ENCODE peak calls at places on chromosomes 16 and 17, in seven cellular contexts. Z is stomach, X is GM12878, A is HCT116, O is GM23338, J is transverse colon, W is endothelial cell of umbilical vein. Q is an unnamed sample. For H3K4me1, the result is how much of the 10 kb centered on the place peaks cover.

GRCh38 chr17:15281909-15282308 is 16.8 kb upstream of the PMP22 start:
- DNase-seq in X (no peak), O (no peak), A (no peak), Z (no peak), J (no peak), W (peak), Q (no peak)

GRCh38 chr16:57357330-57358151 is 1.0 kb upstream of the CCL22 start:
- DNase-seq in A (no peak), W (no peak), Z (peak), J (no peak), X (peak), O (no peak), Q (no peak)

GRCh38 chr16:50500171-50500874 is 47.9 kb upstream of the NKD1 start:
- DNase-seq in A (no peak), W (no peak), O (no peak), X (no peak), J (no peak), Z (no peak), Q (no peak)

GRCh38 chr17:1673041-1673790 is 11.5 kb downstream of the PRPF8 start:
- DNase-seq in Z (no peak), W (no peak), J (peak), X (no peak), A (no peak), O (no peak), Q (no peak)

GRCh38 chr16:1188781-1189189 is 35.9 kb downstream of the CACNA1H start:
- DNase-seq in Z (peak), A (no peak), X (no peak), O (peak), W (peak), J (peak), Q (peak)

GRCh38 chr16:53056528-53056881 is 1.7 kb downstream of the CHD9 start:
- DNase-seq in Z (no peak), J (peak), W (peak), X (no peak), A (no peak), O (no peak), Q (peak)

GRCh38 chr16:54540525-54541180 is 254.1 kb upstream of the IRX3 start:
- DNase-seq in X (no peak), A (no peak), Z (peak), J (peak), W (no peak), O (no peak), Q (no peak)

GRCh38 chr16:53673189-53673588 is 30.5 kb downstream of the RPGRIP1L start:
- DNase-seq in X (no peak), Z (no peak), J (no peak), O (no peak), W (no peak), A (no peak), Q (no peak)

GRCh38 chr17:19447085-19447583 is 36.1 kb downstream of the RNF112 start:
- DNase-seq in W (peak), O (peak), X (peak), A (peak), J (peak), Z (peak), Q (peak)

GRCh38 chr17:37830151-37830993 is 85.5 kb upstream of the HNF1B start:
- DNase-seq in Z (no peak), J (no peak), X (peak), W (peak), A (no peak), O (no peak), Q (no peak)

GRCh38 chr16:46883353-46883689 is 841 bp upstream of the GPT2 start:
- DNase-seq in O (no peak), Z (no peak), X (no peak), W (no peak), A (no peak), J (peak), Q (no peak)

GRCh38 chr16:63461248-63461841 is 1425.1 kb upstream of the CDH8 start:
- DNase-seq in O (peak), Z (no peak), W (peak), J (no peak), X (no peak), A (no peak), Q (no peak)

GRCh38 chr17:322006-322780 is 30.4 kb downstream of the RPH3AL start:
- DNase-seq in J (no peak), X (no peak), A (no peak), W (no peak), Z (no peak), O (no peak), Q (no peak)

GRCh38 chr16:69796285-69797118 is 34.4 kb downstream of the WWP2 start:
- DNase-seq in W (peak), A (peak), J (peak), O (peak), Z (no peak), X (no peak), Q (no peak)

GRCh38 chr17:12985431-12986285 is 32.2 kb downstream of the ELAC2 start:
- DNase-seq in X (no peak), Z (no peak), A (no peak), W (no peak), O (no peak), J (no peak), Q (no peak)

GRCh38 chr17:42276609-42277341 is 584 bp upstream of the STAT5B start:
- DNase-seq in J (peak), W (peak), A (no peak), Z (peak), X (no peak), O (peak), Q (peak)

DNA sequence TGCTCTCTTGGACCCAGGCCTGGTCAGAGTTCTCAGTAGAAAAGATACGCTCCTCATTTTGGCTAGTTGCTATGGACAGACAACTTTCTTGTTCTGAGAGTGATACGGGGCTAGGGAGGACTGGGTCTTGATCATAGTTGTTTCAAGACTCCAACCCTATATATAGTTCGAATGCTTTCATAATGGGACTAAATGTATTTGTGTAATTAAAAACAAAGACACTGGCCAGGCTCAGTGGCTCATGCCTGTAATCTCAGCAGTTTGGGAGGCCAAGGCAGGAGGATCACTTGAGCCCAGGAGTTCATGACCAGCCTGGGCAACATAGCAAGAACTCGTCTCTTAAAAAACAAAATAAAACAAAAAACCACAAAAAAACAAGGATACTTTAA is 17.7 kb downstream of the SLC7A6 start:
- DNase-seq in X (no peak), O (no peak), Z (no peak), W (no peak), A (no peak), J (no peak), Q (no peak)
- H3K4me1 ChIP-seq in X (half or more), O (under half), Z (under half), W (under half), A (under half), J (under half), Q (under half)

GRCh38 chr16:81879625-81880024 is 100.5 kb downstream of the PLCG2 start:
- DNase-seq in J (no peak), X (no peak), A (no peak), Z (no peak), W (no peak), O (peak), Q (no peak)
- TF ChIP-seq CTCF in J (no peak), X (peak), A (peak), Z (no peak), W (peak), O (peak), Q (no peak)

DNA sequence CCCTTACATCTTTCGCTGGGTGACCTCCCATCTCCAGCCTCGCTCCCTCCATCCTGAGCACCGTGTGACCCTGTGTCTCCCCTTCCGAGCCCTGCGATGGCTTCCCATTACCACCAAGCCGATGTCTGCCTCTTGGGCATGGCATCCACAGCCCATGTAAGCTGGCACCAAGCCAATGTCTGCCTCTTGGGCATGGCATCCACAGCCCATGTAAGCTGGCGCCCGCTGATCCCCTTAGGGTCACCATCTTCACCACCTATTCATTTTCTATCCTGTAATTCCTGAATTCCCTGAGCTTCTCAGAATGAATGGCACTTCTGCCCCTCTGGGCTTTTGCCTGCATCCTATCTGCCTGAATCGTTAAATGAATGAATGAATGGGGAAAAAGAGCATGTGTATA is 478.2 kb upstream of the CCL2 start:
- DNase-seq in Z (no peak), J (no peak), O (no peak), W (no peak), X (no peak), A (no peak), Q (no peak)
- TF ChIP-seq POLR2AphosphoS5 in Z (no peak), J (no peak), O (no peak), W (no peak), X (no peak), A (no peak), Q (no peak)

DNA sequence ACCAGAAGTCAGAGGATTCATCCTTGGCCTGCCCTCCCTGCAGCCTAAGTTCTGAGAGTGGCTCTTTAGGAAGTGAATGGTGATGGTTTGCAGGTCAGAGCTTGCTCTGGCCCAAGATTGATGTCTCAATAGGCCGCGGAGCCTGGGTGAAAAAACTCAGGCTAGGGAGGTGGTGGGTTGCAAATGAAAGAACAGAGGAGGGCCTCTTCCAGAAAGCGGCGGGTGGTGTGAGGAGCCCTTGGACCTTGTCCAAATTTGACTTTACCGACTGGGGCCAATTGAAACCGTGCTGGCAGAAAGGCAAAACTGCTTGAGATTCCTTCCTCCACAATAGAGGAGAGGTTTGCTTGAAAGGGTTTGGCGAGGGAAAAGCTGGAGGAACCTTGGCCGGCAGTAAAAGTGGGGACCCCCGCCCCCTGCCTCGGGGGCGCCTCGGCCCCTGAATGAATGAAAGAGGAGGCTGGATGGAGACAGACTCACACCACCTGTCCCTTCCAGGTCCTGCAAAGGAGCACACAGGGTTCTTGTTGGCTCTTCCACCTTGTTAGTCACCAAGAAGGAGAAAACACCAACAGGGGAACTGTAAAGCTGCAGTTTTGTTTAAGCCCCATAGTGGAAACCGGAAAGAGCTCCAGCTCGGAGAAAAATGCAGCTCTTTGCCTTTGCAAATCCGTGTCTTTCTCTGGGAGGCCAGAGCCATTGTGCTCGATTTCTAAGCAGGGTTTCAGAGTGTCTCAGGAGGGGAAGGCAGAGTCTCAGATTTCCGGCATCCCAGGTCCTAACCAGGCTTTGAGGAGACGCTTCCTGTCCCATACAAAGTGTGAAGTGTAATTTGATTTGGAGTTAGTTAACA is 331.4 kb downstream of the SEC14L1 start:
- DNase-seq in A (no peak), O (peak), Z (peak), J (peak), X (no peak), W (peak), Q (peak)
- H3K4me1 ChIP-seq in A (half or more), O (half or more), Z (half or more), J (half or more), X (half or more), W (under half), Q (half or more)

GRCh38 chr17:74986206-74986576 is 1.2 kb upstream of the CDR2L start:
- DNase-seq in Z (no peak), J (no peak), X (no peak), O (no peak), W (no peak), A (no peak), Q (no peak)

GRCh38 chr17:74990581-74991105 is 3.2 kb downstream of the CDR2L start:
- DNase-seq in W (no peak), Z (no peak), X (no peak), O (no peak), J (no peak), A (no peak), Q (no peak)

GRCh38 chr17:74987909-74988711 is 678 bp downstream of the CDR2L start:
- DNase-seq in O (peak), X (no peak), A (no peak), W (peak), Z (peak), J (peak), Q (peak)

GRCh38 chr17:74992223-74992622 is 4.8 kb downstream of the CDR2L start:
- DNase-seq in X (no peak), J (no peak), W (no peak), Z (no peak), O (no peak), A (no peak), Q (no peak)

DNA sequence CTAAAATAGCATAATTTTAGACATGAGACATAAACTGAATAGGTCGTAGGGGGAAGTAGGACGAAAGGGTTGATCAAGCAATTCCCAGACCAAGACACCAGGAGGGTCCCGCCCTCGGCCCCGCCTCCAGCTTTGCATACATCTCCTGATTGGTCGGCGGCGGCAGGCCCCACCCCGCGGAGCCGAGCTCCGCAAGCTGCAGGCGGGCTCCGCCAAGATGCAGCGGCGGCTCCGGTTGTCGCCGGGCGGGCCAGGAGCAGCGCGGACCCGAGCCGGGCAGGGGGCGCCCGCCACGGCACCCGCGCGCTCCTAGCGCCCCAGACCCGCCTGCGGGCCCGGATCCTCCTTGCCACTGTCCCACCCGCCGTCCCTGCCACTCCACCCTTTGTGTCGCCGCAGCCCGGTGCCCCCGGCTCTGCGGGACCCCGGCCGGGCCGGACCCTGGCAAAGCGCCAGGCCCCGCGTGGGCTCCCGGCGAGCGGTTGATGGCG is at the start of gene CDR2L:
- DNase-seq in X (peak), O (peak), W (peak), J (peak), Z (peak), A (peak), Q (peak)
- TF ChIP-seq CTCF in X (no peak), O (no peak), W (no peak), J (no peak), Z (no peak), A (no peak), Q (peak)

GRCh38 chr17:74430706-74431567 is 951 bp upstream of the GPRC5C start:
- DNase-seq in Z (peak), O (peak), J (peak), A (peak), X (peak), W (no peak), Q (peak)
- TF ChIP-seq POLR2AphosphoS5 in Z (no peak), O (peak), J (peak), A (peak), X (no peak), W (no peak), Q (peak)